ENCODE peak calls at places on chromosomes 2 and 18, in four cellular contexts. Q, T, I and D are unnamed samples.

GRCh38 chr2:84880645-84881521 is at the start of gene TRABD2A:
- DNase-seq in Q (peak), T (no peak), I (no peak), D (no peak)

GRCh38 chr2:4381773-4382172 is 678.4 kb downstream of the DCDC2C start:
- DNase-seq in T (no peak), Q (no peak), I (no peak), D (no peak)

GRCh38 chr2:96250188-96250587 is 15.6 kb downstream of the TMEM127 start:
- DNase-seq in T (no peak), Q (peak), I (no peak), D (no peak)

GRCh38 chr2:74010087-74010541 is 25.4 kb downstream of the TET3 start:
- DNase-seq in I (no peak), Q (peak), T (peak), D (no peak)

GRCh38 chr2:62221141-62221540 is 25.2 kb downstream of the B3GNT2 start:
- DNase-seq in Q (no peak), I (peak), T (no peak), D (peak)

GRCh38 chr2:42974303-42974696 is 181.9 kb upstream of the HAAO start:
- DNase-seq in I (no peak), Q (peak), T (no peak), D (no peak)

GRCh38 chr2:226124548-226125011 is 675.0 kb downstream of the IRS1 start:
- DNase-seq in T (no peak), I (no peak), Q (no peak), D (no peak)

GRCh38 chr2:190202604-190203003 is 117.0 kb downstream of the HIBCH start:
- DNase-seq in T (no peak), I (no peak), Q (no peak), D (no peak)

GRCh38 chr2:233828546-233829192 is 25.7 kb downstream of the HJURP start:
- DNase-seq in I (no peak), T (no peak), Q (peak), D (no peak)

GRCh38 chr18:37435996-37436395 is 129.6 kb downstream of the CELF4 start:
- DNase-seq in I (no peak), Q (no peak), T (no peak), D (no peak)

GRCh38 chr2:236715077-236715476 is 145.5 kb downstream of the ACKR3 start:
- DNase-seq in T (no peak), Q (no peak), I (no peak), D (no peak)

GRCh38 chr2:170323743-170324142 is 145.8 kb downstream of the MYO3B start:
- DNase-seq in T (no peak), I (no peak), Q (no peak), D (no peak)

GRCh38 chr2:148645925-148646559 is 1.5 kb downstream of the EPC2 start:
- DNase-seq in Q (no peak), T (peak), I (peak), D (peak)

GRCh38 chr2:99984781-99985525 is 157.4 kb downstream of the AFF3 start:
- DNase-seq in Q (no peak), I (no peak), T (no peak), D (no peak)

GRCh38 chr2:241310917-241311566 is 4.4 kb downstream of the HDLBP start:
- DNase-seq in Q (no peak), I (no peak), T (no peak), D (no peak)

GRCh38 chr18:59885579-59886163 is 14.1 kb upstream of the PMAIP1 start:
- DNase-seq in T (no peak), I (peak), Q (no peak), D (peak)

GRCh38 chr18:8584798-8585197 is 24.4 kb upstream of the RAB12 start:
- DNase-seq in Q (no peak), I (no peak), T (no peak), D (no peak)

GRCh38 chr2:160427629-160428424 is 65.8 kb downstream of the RBMS1 start:
- DNase-seq in I (peak), Q (no peak), T (no peak), D (peak)

GRCh38 chr2:240604939-240605716 is 18.6 kb downstream of the CAPN10 start:
- DNase-seq in T (no peak), Q (peak), I (no peak), D (no peak)

GRCh38 chr2:241926541-241927311 is 57.2 kb downstream of the RTP5 start:
- DNase-seq in I (no peak), Q (no peak), T (no peak), D (no peak)

GRCh38 chr2:70827388-70827787 is 7.0 kb upstream of the CLEC4F start:
- DNase-seq in T (no peak), Q (peak), I (no peak), D (no peak)

GRCh38 chr2:59529738-59530137 is 1023.7 kb downstream of the BCL11A start:
- DNase-seq in T (no peak), Q (no peak), I (no peak), D (no peak)

GRCh38 chr2:9556121-9556869 is 665 bp upstream of the ADAM17 start:
- DNase-seq in Q (no peak), T (no peak), I (no peak), D (no peak)

GRCh38 chr2:212905640-212906201 is 245.7 kb downstream of the IKZF2 start:
- DNase-seq in Q (no peak), T (no peak), I (peak), D (peak)

GRCh38 chr2:5691659-5692529 is at the start of gene SOX11:
- DNase-seq in Q (no peak), T (no peak), I (peak), D (peak)

GRCh38 chr18:31500161-31500688 is 2.2 kb downstream of the DSG2 start:
- DNase-seq in T (no peak), I (no peak), Q (no peak), D (no peak)

GRCh38 chr2:223169830-223170605 is 118.0 kb downstream of the KCNE4 start:
- DNase-seq in T (no peak), Q (no peak), I (no peak), D (no peak)

GRCh38 chr2:176147215-176147789 is 4.0 kb upstream of the HOXD4 start:
- DNase-seq in Q (no peak), T (no peak), I (no peak), D (no peak)

GRCh38 chr2:176146645-176147044 is 4.7 kb upstream of the HOXD4 start:
- DNase-seq in I (no peak), Q (no peak), T (no peak), D (no peak)

GRCh38 chr2:176148758-176149483 is 2.4 kb upstream of the HOXD4 start:
- DNase-seq in T (no peak), I (no peak), Q (no peak), D (no peak)

GRCh38 chr2:176149484-176150337 is 1.6 kb upstream of the HOXD4 start:
- DNase-seq in I (no peak), Q (no peak), T (no peak), D (no peak)

DNA sequence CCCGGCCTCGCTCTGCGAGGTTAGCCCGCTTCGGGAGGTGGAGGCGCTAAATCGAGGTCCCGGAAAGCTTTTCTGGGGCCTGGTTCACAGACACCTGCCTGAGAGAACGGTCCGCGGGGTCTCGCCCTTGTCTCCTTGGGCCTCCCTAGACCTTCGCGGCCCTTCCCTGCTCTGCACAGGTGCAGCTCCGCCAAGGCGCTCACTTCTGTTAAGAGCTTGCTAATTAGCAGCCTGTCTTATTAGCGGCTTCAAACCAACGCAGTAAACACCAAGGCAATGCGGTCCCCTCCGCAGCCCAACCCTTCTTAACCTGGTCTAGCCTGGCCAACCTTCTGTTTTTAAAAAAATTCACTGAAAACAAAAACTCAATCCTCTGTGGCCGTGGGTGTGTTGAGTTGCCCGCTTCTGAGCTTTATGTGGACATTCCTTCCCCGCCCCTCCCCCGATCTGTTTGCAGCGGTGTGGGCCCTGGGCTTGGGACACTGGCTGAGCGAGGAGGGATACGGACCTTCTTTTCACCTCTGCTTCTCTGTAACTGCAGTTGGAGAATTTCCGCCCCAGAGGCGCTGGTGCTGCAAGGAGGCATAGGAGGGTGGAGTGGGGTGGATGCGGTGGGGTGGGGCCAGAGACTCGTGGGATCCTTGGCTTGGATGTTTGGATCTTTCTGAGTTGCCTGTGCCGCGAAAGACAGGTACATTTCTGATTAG is 3.4 kb upstream of the HOXD4 start:
- DNase-seq in T (no peak), I (no peak), Q (peak), D (no peak)
- H3K4me3 ChIP-seq in T (no peak), I (no peak), Q (no peak), D (no peak)

DNA sequence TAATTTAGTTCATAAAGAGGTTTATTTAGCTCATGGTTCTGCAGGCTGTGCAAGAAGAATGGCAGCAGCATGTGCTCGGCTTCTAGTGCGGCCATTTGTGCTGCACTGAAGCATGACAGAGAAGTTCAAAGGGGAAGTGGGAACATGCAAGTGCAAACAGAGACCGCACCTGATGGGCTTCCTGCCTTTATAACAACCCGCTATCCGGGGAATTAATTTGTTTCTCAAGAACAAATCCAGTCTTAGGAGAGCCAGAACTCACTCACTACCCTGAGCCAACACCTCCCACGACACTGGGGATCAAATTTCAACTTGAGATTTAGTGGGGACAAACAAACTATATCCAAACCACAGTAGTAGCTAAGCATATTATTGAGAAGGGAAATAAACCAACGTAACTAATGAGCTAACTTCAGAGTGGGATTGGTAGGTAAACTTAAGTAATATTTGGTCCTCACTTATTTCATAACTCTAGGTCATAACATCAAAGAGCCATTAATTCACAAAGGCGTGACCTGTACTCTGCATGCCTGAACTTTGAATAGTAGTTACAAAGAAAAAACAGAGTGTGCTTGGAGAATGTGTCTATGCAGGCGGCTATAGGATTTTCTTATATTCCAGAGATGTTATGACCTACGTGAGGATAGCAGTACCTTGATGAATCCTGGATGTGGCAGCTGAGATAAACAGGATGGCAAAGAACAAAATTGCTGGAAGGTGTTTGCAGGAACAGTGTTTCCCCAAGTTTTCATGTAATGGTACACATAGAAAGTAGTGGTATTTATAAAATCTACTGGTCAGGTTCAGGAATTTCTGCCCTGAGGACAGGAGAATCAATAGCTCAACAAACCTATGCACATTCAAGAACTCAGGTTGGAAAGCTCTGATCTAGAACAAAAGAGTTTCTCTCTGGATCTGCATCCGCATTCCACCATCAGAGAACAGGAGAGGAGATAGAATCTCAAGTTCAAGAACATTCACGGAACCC is 845.9 kb upstream of the ID2 start:
- DNase-seq in T (peak), Q (no peak), I (no peak), D (no peak)
- H3K4me3 ChIP-seq in T (no peak), Q (no peak), I (no peak), D (no peak)

DNA sequence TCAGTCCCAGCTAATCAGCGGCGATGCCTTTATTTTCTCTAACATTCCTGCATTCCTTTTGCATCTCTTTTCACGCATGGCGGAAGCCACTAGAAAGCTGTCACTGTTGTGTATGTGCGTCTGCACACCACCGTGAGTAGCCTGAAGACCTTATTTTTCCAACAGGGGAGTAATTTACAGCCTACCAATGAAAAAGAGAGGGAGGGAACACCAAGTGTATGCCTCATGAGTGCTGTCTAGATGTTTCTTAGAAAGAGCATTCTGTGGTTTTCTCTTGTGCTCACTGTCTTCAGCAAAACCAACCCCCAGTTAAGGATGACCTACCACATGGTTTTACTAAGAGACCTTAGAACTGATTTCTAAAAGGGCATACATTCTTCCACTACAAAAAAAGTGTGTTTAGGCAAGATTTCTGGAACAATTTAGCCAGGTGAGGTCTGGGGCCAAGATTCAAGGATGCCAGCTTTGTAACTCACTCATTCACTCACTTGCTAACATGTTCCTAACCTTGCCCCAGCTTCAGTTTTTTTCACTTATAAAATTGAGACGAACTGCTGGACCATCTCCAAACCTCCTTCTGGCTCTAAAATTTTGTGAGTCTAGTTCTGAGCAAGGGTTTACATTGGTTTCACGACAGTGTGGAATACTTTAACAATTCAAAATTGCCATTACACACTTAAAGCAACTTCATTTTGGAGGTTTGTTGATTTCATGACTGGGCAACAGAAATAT is 51.4 kb downstream of the BCL2 start:
- DNase-seq in T (no peak), Q (no peak), I (peak), D (no peak)
- H3K4me3 ChIP-seq in T (no peak), Q (no peak), I (no peak), D (no peak)

GRCh38 chr2:143934170-143934912 is 585.6 kb downstream of the ZEB2 start:
- DNase-seq in Q (no peak), I (no peak), T (no peak), D (no peak)
- H3K4me3 ChIP-seq in Q (no peak), I (no peak), T (no peak), D (no peak)